ENCODE peak calls at places on chromosomes 1 and 21, in six cellular contexts. One of them, this sample, is unnamed. For H3K36me3, the result is how much of the 10 kb centered on the place peaks cover.

GRCh38 chr21:38171723-38172344 is 85.0 kb upstream of the KCNJ15 start:
- DNase-seq in IMR-90: peak
- DNase-seq in trophoblast cell: peak
- DNase-seq in mesenchymal stem cell: peak
- DNase-seq in neuronal stem cell: peak
- DNase-seq in H1: peak
- DNase-seq in this sample: peak

GRCh38 chr1:86636898-86637297 is 67.5 kb upstream of the SH3GLB1 start:
- DNase-seq in neuronal stem cell: no peak
- DNase-seq in H1: no peak
- DNase-seq in IMR-90: no peak
- DNase-seq in mesenchymal stem cell: no peak
- DNase-seq in trophoblast cell: no peak
- DNase-seq in this sample: no peak

GRCh38 chr1:241101622-241102021 is 255.4 kb downstream of the RGS7 start:
- DNase-seq in trophoblast cell: no peak
- DNase-seq in IMR-90: no peak
- DNase-seq in H1: no peak
- DNase-seq in neuronal stem cell: no peak
- DNase-seq in mesenchymal stem cell: no peak
- DNase-seq in this sample: no peak

GRCh38 chr1:169824153-169824552 is 29.4 kb upstream of the METTL18 start:
- DNase-seq in IMR-90: no peak
- DNase-seq in H1: no peak
- DNase-seq in mesenchymal stem cell: no peak
- DNase-seq in neuronal stem cell: no peak
- DNase-seq in trophoblast cell: no peak
- DNase-seq in this sample: no peak

GRCh38 chr1:55214214-55214902 is 806 bp downstream of the USP24 start:
- DNase-seq in trophoblast cell: no peak
- DNase-seq in neuronal stem cell: peak
- DNase-seq in IMR-90: no peak
- DNase-seq in mesenchymal stem cell: peak
- DNase-seq in H1: peak
- DNase-seq in this sample: peak

GRCh38 chr1:103326595-103326994 is 198.9 kb upstream of the RNPC3 start:
- DNase-seq in mesenchymal stem cell: no peak
- DNase-seq in H1: no peak
- DNase-seq in neuronal stem cell: no peak
- DNase-seq in trophoblast cell: peak
- DNase-seq in IMR-90: no peak
- DNase-seq in this sample: no peak

GRCh38 chr1:234213576-234214128 is 159.6 kb upstream of the COA6 start:
- DNase-seq in neuronal stem cell: no peak
- DNase-seq in trophoblast cell: peak
- DNase-seq in H1: no peak
- DNase-seq in mesenchymal stem cell: no peak
- DNase-seq in IMR-90: no peak
- DNase-seq in this sample: no peak

GRCh38 chr1:72241397-72241796 is 40.9 kb downstream of the NEGR1 start:
- DNase-seq in IMR-90: peak
- DNase-seq in trophoblast cell: no peak
- DNase-seq in neuronal stem cell: no peak
- DNase-seq in mesenchymal stem cell: no peak
- DNase-seq in H1: no peak
- DNase-seq in this sample: no peak

GRCh38 chr1:67607699-67608098 is 77.3 kb upstream of the GADD45A start:
- DNase-seq in H1: no peak
- DNase-seq in IMR-90: no peak
- DNase-seq in mesenchymal stem cell: no peak
- DNase-seq in neuronal stem cell: no peak
- DNase-seq in trophoblast cell: no peak
- DNase-seq in this sample: no peak

GRCh38 chr1:177209357-177209756 is 38.6 kb downstream of the BRINP2 start:
- DNase-seq in trophoblast cell: no peak
- DNase-seq in mesenchymal stem cell: peak
- DNase-seq in neuronal stem cell: no peak
- DNase-seq in IMR-90: peak
- DNase-seq in H1: no peak
- DNase-seq in this sample: peak

GRCh38 chr1:163170975-163171676 is 31.6 kb downstream of the RGS5 start:
- DNase-seq in H1: no peak
- DNase-seq in trophoblast cell: no peak
- DNase-seq in IMR-90: peak
- DNase-seq in neuronal stem cell: no peak
- DNase-seq in mesenchymal stem cell: peak
- DNase-seq in this sample: no peak

GRCh38 chr21:29155118-29155932 is 24.9 kb downstream of the MAP3K7CL start:
- DNase-seq in H1: no peak
- DNase-seq in IMR-90: peak
- DNase-seq in neuronal stem cell: no peak
- DNase-seq in mesenchymal stem cell: no peak
- DNase-seq in trophoblast cell: peak
- DNase-seq in this sample: peak

DNA sequence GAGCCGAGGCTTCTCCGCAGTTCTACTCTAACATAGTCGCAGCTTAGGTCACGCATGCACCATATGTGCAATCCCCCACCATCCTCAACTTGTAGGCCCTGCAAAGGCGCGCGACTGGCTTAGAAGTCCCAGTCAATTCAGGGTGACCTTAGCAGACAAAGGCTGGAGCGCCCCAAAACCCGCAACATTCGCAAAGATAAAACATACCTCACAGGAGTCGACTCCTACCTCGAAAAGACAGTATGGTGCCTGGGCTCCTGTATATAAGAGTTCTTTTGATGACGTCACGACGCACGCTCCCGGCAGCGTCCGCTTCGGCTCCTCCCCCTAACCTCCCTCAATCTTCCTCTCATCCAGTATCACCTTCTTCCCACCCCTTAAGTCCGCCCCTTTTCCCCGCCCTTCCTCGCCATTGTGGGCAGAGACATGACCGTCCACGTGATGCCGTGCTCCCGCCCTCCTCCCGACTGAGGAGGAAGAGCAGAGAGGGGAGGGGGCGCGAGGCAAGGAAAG is at the start of gene GAS5:
- DNase-seq in mesenchymal stem cell: peak
- DNase-seq in trophoblast cell: peak
- DNase-seq in neuronal stem cell: peak
- DNase-seq in IMR-90: peak
- DNase-seq in H1: peak
- DNase-seq in this sample: peak
- H2BK5ac ChIP-seq in mesenchymal stem cell: peak
- H2BK5ac ChIP-seq in trophoblast cell: peak
- H2BK5ac ChIP-seq in neuronal stem cell: peak
- H2BK5ac ChIP-seq in IMR-90: peak
- H2BK5ac ChIP-seq in H1: peak
- H2BK5ac ChIP-seq in this sample: peak

GRCh38 chr21:46363698-46364097 is 39.7 kb downstream of the PCNT start:
- DNase-seq in neuronal stem cell: no peak
- DNase-seq in mesenchymal stem cell: no peak
- DNase-seq in IMR-90: no peak
- DNase-seq in trophoblast cell: no peak
- DNase-seq in H1: no peak
- DNase-seq in this sample: no peak
- H3K36me3 ChIP-seq in neuronal stem cell: under half
- H3K36me3 ChIP-seq in mesenchymal stem cell: half or more
- H3K36me3 ChIP-seq in IMR-90: half or more
- H3K36me3 ChIP-seq in trophoblast cell: half or more
- H3K36me3 ChIP-seq in H1: under half
- H3K36me3 ChIP-seq in this sample: under half

GRCh38 chr1:23980006-23980724 is at the start of gene SRSF10:
- DNase-seq in H1: peak
- DNase-seq in mesenchymal stem cell: peak
- DNase-seq in trophoblast cell: peak
- DNase-seq in neuronal stem cell: peak
- DNase-seq in IMR-90: peak
- DNase-seq in this sample: peak
- H3K4ac ChIP-seq in H1: peak
- H3K4ac ChIP-seq in mesenchymal stem cell: peak
- H3K4ac ChIP-seq in trophoblast cell: peak
- H3K4ac ChIP-seq in neuronal stem cell: peak
- H3K4ac ChIP-seq in IMR-90: peak
- H3K4ac ChIP-seq in this sample: peak

GRCh38 chr1:69711159-69711930 is 143.6 kb downstream of the LRRC7 start:
- DNase-seq in neuronal stem cell: no peak
- DNase-seq in trophoblast cell: no peak
- DNase-seq in mesenchymal stem cell: no peak
- DNase-seq in H1: no peak
- DNase-seq in IMR-90: no peak
- DNase-seq in this sample: no peak

GRCh38 chr1:69706473-69706872 is 138.8 kb downstream of the LRRC7 start:
- DNase-seq in mesenchymal stem cell: no peak
- DNase-seq in trophoblast cell: no peak
- DNase-seq in neuronal stem cell: no peak
- DNase-seq in IMR-90: no peak
- DNase-seq in H1: no peak
- DNase-seq in this sample: peak

GRCh38 chr1:69707103-69707502 is 139.4 kb downstream of the LRRC7 start:
- DNase-seq in mesenchymal stem cell: no peak
- DNase-seq in neuronal stem cell: no peak
- DNase-seq in trophoblast cell: no peak
- DNase-seq in IMR-90: no peak
- DNase-seq in H1: no peak
- DNase-seq in this sample: no peak

DNA sequence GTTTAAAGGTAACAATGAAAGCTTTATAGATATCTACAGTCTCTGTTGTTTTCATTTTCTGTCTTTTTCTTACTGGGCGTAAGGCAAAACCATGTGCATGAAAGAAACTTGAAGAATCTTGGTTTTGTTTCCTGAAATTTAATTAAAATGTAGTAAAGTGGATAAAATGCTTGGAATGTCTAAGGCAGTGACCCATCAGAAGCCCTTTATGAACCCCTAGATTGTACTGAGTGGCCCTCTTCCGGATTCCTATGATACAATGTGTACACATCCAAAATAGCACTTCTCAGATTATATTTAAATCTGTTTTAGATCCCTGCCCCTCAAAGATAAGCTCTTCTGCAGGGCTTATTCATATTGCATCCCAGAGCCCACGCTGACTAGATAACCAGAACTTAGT is 142.8 kb downstream of the LRRC7 start:
- DNase-seq in IMR-90: no peak
- DNase-seq in H1: no peak
- DNase-seq in mesenchymal stem cell: no peak
- DNase-seq in neuronal stem cell: no peak
- DNase-seq in trophoblast cell: no peak
- DNase-seq in this sample: no peak
- H2BK5ac ChIP-seq in IMR-90: no peak
- H2BK5ac ChIP-seq in H1: no peak
- H2BK5ac ChIP-seq in mesenchymal stem cell: no peak
- H2BK5ac ChIP-seq in neuronal stem cell: no peak
- H2BK5ac ChIP-seq in trophoblast cell: no peak
- H2BK5ac ChIP-seq in this sample: no peak

GRCh38 chr21:14900611-14901010 is 164.2 kb downstream of the NRIP1 start:
- DNase-seq in trophoblast cell: no peak
- DNase-seq in H1: no peak
- DNase-seq in mesenchymal stem cell: peak
- DNase-seq in IMR-90: peak
- DNase-seq in neuronal stem cell: no peak
- DNase-seq in this sample: no peak
- H3K36me3 ChIP-seq in trophoblast cell: under half
- H3K36me3 ChIP-seq in H1: under half
- H3K36me3 ChIP-seq in mesenchymal stem cell: under half
- H3K36me3 ChIP-seq in IMR-90: under half
- H3K36me3 ChIP-seq in neuronal stem cell: under half
- H3K36me3 ChIP-seq in this sample: under half

GRCh38 chr1:224498574-224499170 is 64.1 kb upstream of the WDR26 start:
- DNase-seq in H1: peak
- DNase-seq in trophoblast cell: peak
- DNase-seq in neuronal stem cell: no peak
- DNase-seq in mesenchymal stem cell: peak
- DNase-seq in IMR-90: peak
- DNase-seq in this sample: peak
- H3K4ac ChIP-seq in H1: peak
- H3K4ac ChIP-seq in trophoblast cell: peak
- H3K4ac ChIP-seq in neuronal stem cell: no peak
- H3K4ac ChIP-seq in mesenchymal stem cell: peak
- H3K4ac ChIP-seq in IMR-90: peak
- H3K4ac ChIP-seq in this sample: no peak

GRCh38 chr1:53069663-53070327 is 7.8 kb downstream of the PODN start:
- DNase-seq in mesenchymal stem cell: no peak
- DNase-seq in neuronal stem cell: no peak
- DNase-seq in IMR-90: no peak
- DNase-seq in H1: peak
- DNase-seq in trophoblast cell: no peak
- DNase-seq in this sample: no peak
- H2BK5ac ChIP-seq in mesenchymal stem cell: no peak
- H2BK5ac ChIP-seq in neuronal stem cell: peak
- H2BK5ac ChIP-seq in IMR-90: no peak
- H2BK5ac ChIP-seq in H1: no peak
- H2BK5ac ChIP-seq in trophoblast cell: no peak
- H2BK5ac ChIP-seq in this sample: no peak

GRCh38 chr1:100363831-100364230 is 11.5 kb downstream of the CDC14A start:
- DNase-seq in IMR-90: no peak
- DNase-seq in trophoblast cell: no peak
- DNase-seq in neuronal stem cell: no peak
- DNase-seq in mesenchymal stem cell: no peak
- DNase-seq in H1: no peak
- DNase-seq in this sample: no peak
- H3K36me3 ChIP-seq in IMR-90: under half
- H3K36me3 ChIP-seq in trophoblast cell: under half
- H3K36me3 ChIP-seq in neuronal stem cell: under half
- H3K36me3 ChIP-seq in mesenchymal stem cell: under half
- H3K36me3 ChIP-seq in H1: under half
- H3K36me3 ChIP-seq in this sample: under half

GRCh38 chr21:39313042-39313456 is 383 bp downstream of the BRWD1 start:
- DNase-seq in mesenchymal stem cell: peak
- DNase-seq in H1: no peak
- DNase-seq in trophoblast cell: peak
- DNase-seq in neuronal stem cell: peak
- DNase-seq in IMR-90: no peak
- DNase-seq in this sample: no peak

GRCh38 chr21:39315603-39316002 is 2.2 kb upstream of the BRWD1 start:
- DNase-seq in H1: no peak
- DNase-seq in mesenchymal stem cell: no peak
- DNase-seq in trophoblast cell: no peak
- DNase-seq in neuronal stem cell: no peak
- DNase-seq in IMR-90: no peak
- DNase-seq in this sample: no peak

GRCh38 chr21:39313457-39314154 is at the start of gene BRWD1:
- DNase-seq in neuronal stem cell: peak
- DNase-seq in H1: peak
- DNase-seq in trophoblast cell: peak
- DNase-seq in mesenchymal stem cell: peak
- DNase-seq in IMR-90: peak
- DNase-seq in this sample: peak

GRCh38 chr21:39316062-39316461 is 2.6 kb upstream of the BRWD1 start:
- DNase-seq in mesenchymal stem cell: no peak
- DNase-seq in neuronal stem cell: no peak
- DNase-seq in H1: no peak
- DNase-seq in trophoblast cell: peak
- DNase-seq in IMR-90: no peak
- DNase-seq in this sample: no peak

GRCh38 chr21:39314155-39315027 is 959 bp upstream of the BRWD1 start:
- DNase-seq in H1: no peak
- DNase-seq in trophoblast cell: peak
- DNase-seq in IMR-90: peak
- DNase-seq in neuronal stem cell: no peak
- DNase-seq in mesenchymal stem cell: peak
- DNase-seq in this sample: peak
- H3K4ac ChIP-seq in H1: peak
- H3K4ac ChIP-seq in trophoblast cell: peak
- H3K4ac ChIP-seq in IMR-90: peak
- H3K4ac ChIP-seq in neuronal stem cell: no peak
- H3K4ac ChIP-seq in mesenchymal stem cell: peak
- H3K4ac ChIP-seq in this sample: peak

This sample was measured in mesendoderm.